ENCODE peak calls at places on chromosomes 7 and 10, in eight cellular contexts. I is AG08396; H is GM13977; C is activated CD4-positive, alpha-beta T cell treated with anti-CD3 and anti-CD28 coated beads, Interleukin-2, amount 50 U/mL, for 24 hours; O is effector memory CD4-positive, alpha-beta T cell; Z is stimulated activated CD8-positive, alpha-beta memory T cell treated with anti-CD3 and anti-CD28 coated beads, Interleukin-4, amount 100 ng/mL, for 4 hours; L is activated naive CD4-positive, alpha-beta T cell; X is epithelial cell of prostate. F is an unnamed sample.

GRCh38 chr10:30231071-30231652 is 117.9 kb downstream of the MTPAP start:
- DNase-seq in I (no peak), H (no peak), C (no peak), O (no peak), Z (no peak), L (no peak), X (no peak), F (no peak)

GRCh38 chr7:37198188-37198905 is 250.3 kb downstream of the ELMO1 start:
- DNase-seq in I (no peak), H (no peak), C (no peak), O (no peak), Z (no peak), L (no peak), X (no peak), F (no peak)

GRCh38 chr10:102815790-102816549 is 21.2 kb downstream of the CYP17A1 start:
- DNase-seq in I (peak), H (no peak), C (no peak), O (no peak), Z (no peak), L (no peak), X (no peak), F (peak)

GRCh38 chr10:188546-188945 is 53.3 kb downstream of the ZMYND11 start:
- DNase-seq in I (no peak), H (no peak), C (no peak), O (no peak), Z (no peak), L (no peak), X (no peak), F (no peak)

GRCh38 chr7:52825611-52826010 is 209.8 kb upstream of the POM121L12 start:
- DNase-seq in I (no peak), H (no peak), C (no peak), O (no peak), Z (no peak), L (no peak), X (no peak), F (no peak)

GRCh38 chr10:117547301-117548153 is 5.0 kb downstream of the EMX2 start:
- DNase-seq in I (no peak), H (peak), C (no peak), O (no peak), Z (no peak), L (no peak), X (no peak), F (no peak)

GRCh38 chr10:36634916-36635315 is 490.5 kb upstream of the ANKRD30A start:
- DNase-seq in I (peak), H (no peak), C (no peak), O (no peak), Z (no peak), L (no peak), X (no peak), F (peak)

GRCh38 chr7:122688385-122688998 is 10.4 kb downstream of the RNF133 start:
- DNase-seq in I (no peak), H (no peak), C (no peak), O (no peak), Z (no peak), L (no peak), X (no peak), F (no peak)

GRCh38 chr10:116417821-116418220 is 9.8 kb upstream of the PNLIPRP3 start:
- DNase-seq in I (no peak), H (no peak), C (no peak), O (no peak), Z (no peak), L (no peak), X (no peak), F (no peak)

GRCh38 chr7:17626215-17626614 is 314.1 kb downstream of the SNX13 start:
- DNase-seq in I (no peak), H (no peak), C (no peak), O (no peak), Z (no peak), L (no peak), X (no peak), F (no peak)

GRCh38 chr7:36538126-36538525 is 148.5 kb downstream of the ANLN start:
- DNase-seq in I (no peak), H (no peak), C (no peak), O (no peak), Z (no peak), L (no peak), X (no peak), F (no peak)

F was measured in GM04503.